ENCODE peak calls at places on chromosomes 5 and 9, in ten cellular contexts. G, E, Y, S, I, V, M, N, K and C are unnamed samples.

GRCh38 chr9:4238522-4238921 is 61.3 kb downstream of the GLIS3 start:
- DNase-seq in S (no peak), K (no peak), G (no peak), N (no peak), Y (no peak), M (no peak), I (no peak), E (no peak), V (no peak), C (no peak)

GRCh38 chr5:82352146-82352791 is 74.1 kb upstream of the RPS23 start:
- DNase-seq in V (no peak), E (no peak), M (no peak), S (no peak), N (no peak), Y (no peak), I (no peak), G (no peak), K (no peak), C (no peak)

GRCh38 chr9:26228273-26228672 is 550.0 kb upstream of the TUSC1 start:
- DNase-seq in N (no peak), V (no peak), E (no peak), K (no peak), Y (no peak), S (no peak), M (no peak), I (no peak), G (no peak), C (no peak)

GRCh38 chr9:126389958-126390357 is 63.3 kb downstream of the MVB12B start:
- DNase-seq in V (no peak), G (no peak), I (peak), E (no peak), N (no peak), M (no peak), K (no peak), S (no peak), Y (no peak), C (no peak)

GRCh38 chr5:74241751-74242140 is 398.8 kb downstream of the ENC1 start:
- DNase-seq in G (no peak), N (no peak), S (no peak), E (no peak), Y (no peak), K (no peak), V (no peak), I (no peak), M (no peak), C (no peak)

GRCh38 chr9:5629312-5630037 is 568 bp downstream of the RIC1 start:
- DNase-seq in Y (peak), V (peak), M (no peak), E (peak), S (no peak), K (peak), I (peak), N (peak), G (peak), C (no peak)

GRCh38 chr9:37800631-37801286 is at the start of gene DCAF10:
- DNase-seq in E (peak), M (peak), N (peak), K (peak), Y (peak), V (peak), I (peak), S (peak), G (peak), C (no peak)

GRCh38 chr5:79546782-79547428 is 33.0 kb upstream of the HOMER1 start:
- DNase-seq in Y (no peak), N (no peak), E (no peak), G (no peak), M (no peak), K (no peak), I (no peak), S (no peak), V (no peak), C (no peak)

GRCh38 chr5:34530637-34531036 is 125.5 kb upstream of the RAI14 start:
- DNase-seq in Y (no peak), S (no peak), G (no peak), E (no peak), K (no peak), M (no peak), I (no peak), V (no peak), N (no peak), C (no peak)

GRCh38 chr5:96733771-96734498 is 71.8 kb downstream of the CAST start:
- DNase-seq in G (no peak), N (no peak), Y (peak), V (no peak), K (no peak), E (no peak), I (peak), S (no peak), M (no peak), C (no peak)

GRCh38 chr5:157450024-157450423 is 10.0 kb upstream of the NIPAL4 start:
- DNase-seq in I (no peak), E (no peak), K (no peak), N (no peak), M (no peak), V (no peak), Y (no peak), S (no peak), G (no peak), C (no peak)

GRCh38 chr5:109876941-109877669 is 187.4 kb downstream of the MAN2A1 start:
- DNase-seq in K (no peak), V (no peak), Y (no peak), I (no peak), E (no peak), N (no peak), G (no peak), M (no peak), S (no peak), C (no peak)

GRCh38 chr5:126370796-126371718 is 52.2 kb upstream of the GRAMD2B start:
- DNase-seq in I (peak), E (no peak), V (no peak), G (no peak), Y (no peak), S (no peak), N (no peak), M (no peak), K (peak), C (no peak)

GRCh38 chr5:72015103-72015548 is 92.1 kb upstream of the MAP1B start:
- DNase-seq in N (peak), Y (no peak), G (no peak), M (peak), S (no peak), E (peak), V (peak), K (no peak), I (peak), C (no peak)

GRCh38 chr5:76041863-76042262 is 41.3 kb upstream of the SV2C start:
- DNase-seq in K (no peak), M (no peak), S (no peak), G (no peak), E (no peak), I (no peak), Y (no peak), N (no peak), V (no peak), C (no peak)

GRCh38 chr9:121972501-121972981 is 120.6 kb downstream of the TTLL11 start:
- DNase-seq in K (peak), S (no peak), E (no peak), I (peak), G (no peak), Y (peak), N (peak), V (no peak), M (no peak), C (no peak)

GRCh38 chr9:18923167-18923566 is 109.8 kb downstream of the SAXO1 start:
- DNase-seq in V (no peak), K (no peak), S (no peak), I (peak), G (no peak), E (no peak), M (no peak), N (no peak), Y (peak), C (no peak)

GRCh38 chr5:19986806-19987205 is 1.2 kb downstream of the CDH18 start:
- DNase-seq in S (no peak), V (no peak), M (no peak), G (no peak), N (no peak), K (no peak), I (no peak), E (no peak), Y (no peak), C (no peak)

GRCh38 chr5:143536364-143536763 is 132.9 kb upstream of the NR3C1 start:
- DNase-seq in E (no peak), M (no peak), V (no peak), Y (peak), I (no peak), G (no peak), K (no peak), S (no peak), N (no peak), C (peak)

GRCh38 chr5:162768962-162769464 is 668.4 kb upstream of the CCNG1 start:
- DNase-seq in N (no peak), S (no peak), K (no peak), Y (no peak), M (no peak), V (no peak), G (no peak), I (no peak), E (no peak), C (no peak)

GRCh38 chr5:122352331-122352730 is 40.3 kb downstream of the SNCAIP start:
- DNase-seq in G (no peak), V (no peak), S (no peak), N (no peak), Y (no peak), E (no peak), M (no peak), K (no peak), I (no peak), C (no peak)

GRCh38 chr5:174698156-174698555 is 26.2 kb upstream of the MSX2 start:
- DNase-seq in I (no peak), N (no peak), S (no peak), M (no peak), Y (no peak), G (no peak), K (no peak), E (no peak), V (no peak), C (no peak)

GRCh38 chr5:54669285-54669684 is 151.7 kb downstream of the SNX18 start:
- DNase-seq in G (no peak), I (no peak), V (no peak), Y (no peak), E (no peak), M (no peak), K (no peak), N (no peak), S (no peak), C (no peak)

GRCh38 chr9:85884236-85884635 is 56.7 kb upstream of the NAA35 start:
- DNase-seq in K (no peak), N (no peak), Y (no peak), M (no peak), S (no peak), G (no peak), E (no peak), I (no peak), V (no peak), C (no peak)

GRCh38 chr5:36870399-36871040 is 6.0 kb upstream of the NIPBL start:
- DNase-seq in V (peak), Y (no peak), G (no peak), N (no peak), I (peak), M (peak), S (no peak), K (no peak), E (peak), C (no peak)

GRCh38 chr9:5626727-5627634 is 1.9 kb upstream of the RIC1 start:
- DNase-seq in E (peak), Y (peak), M (no peak), G (peak), I (peak), V (no peak), S (no peak), N (peak), K (peak), C (no peak)

GRCh38 chr5:74630387-74631087 is 10.0 kb downstream of the ENC1 start:
- DNase-seq in I (no peak), N (no peak), G (no peak), Y (no peak), S (no peak), M (no peak), K (no peak), E (no peak), V (no peak), C (peak)

GRCh38 chr9:108691614-108692013 is 164.2 kb downstream of the ACTL7B start:
- DNase-seq in I (no peak), N (no peak), K (peak), V (no peak), M (no peak), E (no peak), G (no peak), S (no peak), Y (no peak), C (no peak)

GRCh38 chr5:6452622-6453504 is 4.2 kb downstream of the UBE2QL1 start:
- DNase-seq in K (no peak), E (no peak), Y (no peak), N (no peak), M (no peak), V (peak), I (peak), G (peak), S (no peak), C (no peak)

GRCh38 chr9:113675475-113675941 is 200.6 kb upstream of the ZNF618 start:
- DNase-seq in I (no peak), S (no peak), E (no peak), Y (peak), G (peak), K (peak), V (no peak), M (no peak), N (no peak), C (no peak)

GRCh38 chr9:134632329-134632728 is 9.3 kb upstream of the COL5A1 start:
- DNase-seq in I (no peak), V (no peak), M (no peak), G (peak), N (no peak), S (no peak), Y (no peak), K (peak), E (no peak), C (no peak)

GRCh38 chr9:120387257-120387999 is 192.5 kb downstream of the CDK5RAP2 start:
- DNase-seq in S (no peak), M (peak), V (peak), I (peak), Y (no peak), G (no peak), N (no peak), K (no peak), E (no peak), C (no peak)

GRCh38 chr9:28120241-28121025 is 547.2 kb upstream of the C9orf72 start:
- DNase-seq in Y (no peak), V (peak), I (peak), K (no peak), G (no peak), S (no peak), M (peak), E (peak), N (no peak), C (no peak)

GRCh38 chr9:88923653-88924284 is 67.5 kb upstream of the S1PR3 start:
- DNase-seq in G (no peak), K (no peak), E (no peak), V (no peak), Y (no peak), N (no peak), S (no peak), I (no peak), M (no peak), C (no peak)

GRCh38 chr5:2995667-2996066 is 244.2 kb upstream of the IRX2 start:
- DNase-seq in E (no peak), Y (no peak), N (no peak), K (no peak), G (no peak), I (no peak), S (no peak), M (no peak), V (no peak), C (no peak)

GRCh38 chr5:129271309-129271708 is 176.8 kb downstream of the ISOC1 start:
- DNase-seq in V (no peak), N (no peak), E (no peak), K (no peak), Y (no peak), I (peak), G (no peak), S (no peak), M (peak), C (no peak)

GRCh38 chr5:33992864-33993263 is 8.4 kb upstream of the SLC45A2 start:
- DNase-seq in S (no peak), M (no peak), Y (no peak), E (no peak), N (no peak), G (no peak), I (no peak), K (no peak), V (no peak), C (no peak)

GRCh38 chr5:107744418-107745330 is 73.9 kb upstream of the EFNA5 start:
- DNase-seq in K (no peak), Y (no peak), G (no peak), S (no peak), M (peak), V (no peak), E (peak), I (peak), N (no peak), C (no peak)